ENCODE peak calls at places on chromosomes 7 and 10, in five cellular contexts. D is cortex of kidney; A is T-helper 17 cell; R is AG04449; O is stimulated activated CD4-positive, alpha-beta T cell treated with anti-CD3 and anti-CD28 coated beads, Interleukin-1b, Interleukin-23, amount 100 ng/mL, for 24 hours. K is an unnamed sample.

GRCh38 chr7:6917258-6917657 is 91.2 kb upstream of the CCZ1B start:
- DNase-seq in D (no peak), A (no peak), R (no peak), O (no peak), K (no peak)

GRCh38 chr10:97575101-97575668 is 2.6 kb downstream of the ANKRD2 start:
- DNase-seq in D (no peak), A (no peak), R (no peak), O (no peak), K (no peak)

GRCh38 chr10:79241990-79242619 is 105.2 kb upstream of the PPIF start:
- DNase-seq in D (no peak), A (no peak), R (no peak), O (no peak), K (no peak)

GRCh38 chr10:124338276-124338915 is 80.3 kb downstream of the OAT start:
- DNase-seq in D (no peak), A (no peak), R (no peak), O (no peak), K (no peak)

GRCh38 chr7:74324499-74325229 is 35.5 kb downstream of the CLIP2 start:
- DNase-seq in D (no peak), A (no peak), R (no peak), O (no peak), K (no peak)

GRCh38 chr10:95221124-95221523 is 27.1 kb downstream of the ACSM6 start:
- DNase-seq in D (no peak), A (no peak), R (no peak), O (no peak), K (no peak)

GRCh38 chr7:30905078-30906012 is 6.3 kb upstream of the AQP1 start:
- DNase-seq in D (no peak), A (no peak), R (no peak), O (no peak), K (no peak)

GRCh38 chr10:33735463-33735862 is 401.0 kb upstream of the NRP1 start:
- DNase-seq in D (no peak), A (no peak), R (no peak), O (no peak), K (no peak)

GRCh38 chr10:23877791-23878190 is 331.1 kb upstream of the KIAA1217 start:
- DNase-seq in D (no peak), A (no peak), R (no peak), O (no peak), K (no peak)

GRCh38 chr10:21020545-21020944 is 123.4 kb upstream of the NEBL start:
- DNase-seq in D (no peak), A (no peak), R (no peak), O (no peak), K (no peak)

GRCh38 chr10:77837248-77837924 is 89.2 kb downstream of the DLG5 start:
- DNase-seq in D (no peak), A (peak; percentile 62), R (no peak), O (peak; percentile 20), K (no peak)

GRCh38 chr10:11884706-11885423 is 61.7 kb downstream of the PROSER2 start:
- DNase-seq in D (no peak), A (no peak), R (no peak), O (no peak), K (no peak)

GRCh38 chr7:7707756-7708310 is 10.6 kb downstream of the RPA3 start:
- DNase-seq in D (no peak), A (no peak), R (no peak), O (no peak), K (no peak)

GRCh38 chr7:30020535-30020934 is 6.0 kb downstream of the FKBP14 start:
- DNase-seq in D (no peak), A (no peak), R (no peak), O (no peak), K (no peak)

GRCh38 chr7:116434820-116435341 is 64.7 kb upstream of the CAV2 start:
- DNase-seq in D (no peak), A (no peak), R (peak; percentile 90), O (no peak), K (peak; percentile 30)

GRCh38 chr10:43137701-43137970 is 609 bp upstream of the CSGALNACT2 start:
- DNase-seq in D (no peak), A (no peak), R (no peak), O (peak; percentile 20), K (no peak)

GRCh38 chr10:133312769-133313145 is 4.0 kb downstream of the ZNF511 start:
- DNase-seq in D (no peak), A (no peak), R (no peak), O (no peak), K (no peak)

GRCh38 chr10:3080608-3081007 is 13.3 kb downstream of the PFKP start:
- DNase-seq in D (no peak), A (no peak), R (no peak), O (no peak), K (no peak)

GRCh38 chr7:134368851-134369533 is 52.3 kb upstream of the SLC35B4 start:
- DNase-seq in D (no peak), A (no peak), R (peak; percentile 51), O (no peak), K (no peak)

GRCh38 chr7:130276796-130277762 is 10.4 kb downstream of the CPA2 start:
- DNase-seq in D (no peak), A (no peak), R (no peak), O (peak; percentile 26), K (no peak)

GRCh38 chr7:81170291-81170690 is 251.4 kb upstream of the SEMA3C start:
- DNase-seq in D (no peak), A (no peak), R (no peak), O (no peak), K (no peak)

GRCh38 chr7:8724080-8724718 is 290.8 kb downstream of the NXPH1 start:
- DNase-seq in D (no peak), A (no peak), R (no peak), O (no peak), K (no peak)

GRCh38 chr10:583433-583832 is 106.0 kb downstream of the DIP2C start:
- DNase-seq in D (no peak), A (no peak), R (no peak), O (no peak), K (no peak)

GRCh38 chr7:30164567-30164966 is 29.8 kb downstream of the MTURN start:
- DNase-seq in D (no peak), A (no peak), R (no peak), O (no peak), K (peak; percentile 6)

GRCh38 chr10:110192552-110192951 is 14.9 kb upstream of the MXI1 start:
- DNase-seq in D (no peak), A (no peak), R (no peak), O (no peak), K (no peak)

GRCh38 chr10:126387931-126388911 is at the start of gene ADAM12:
- DNase-seq in D (no peak), A (no peak), R (no peak), O (no peak), K (peak; percentile 27)

GRCh38 chr10:119687192-119688032 is 36.2 kb downstream of the BAG3 start:
- DNase-seq in D (no peak), A (no peak), R (no peak), O (no peak), K (no peak)

GRCh38 chr7:29322023-29322712 is 127.6 kb downstream of the CHN2 start:
- DNase-seq in D (no peak), A (no peak), R (no peak), O (no peak), K (no peak)

GRCh38 chr7:124397134-124397533 is 364.3 kb upstream of the TMEM229A start:
- DNase-seq in D (no peak), A (no peak), R (no peak), O (no peak), K (no peak)

GRCh38 chr10:22500567-22501369 is 155.5 kb downstream of the SPAG6 start:
- DNase-seq in D (no peak), A (no peak), R (no peak), O (no peak), K (no peak)

GRCh38 chr10:103839867-103840746 is 15.3 kb downstream of the SH3PXD2A start:
- DNase-seq in D (no peak), A (no peak), R (no peak), O (no peak), K (no peak)

GRCh38 chr10:103416436-103417147 is 20.2 kb downstream of the PDCD11 start:
- DNase-seq in D (no peak), A (peak; percentile 56), R (no peak), O (no peak), K (peak; percentile 39)

GRCh38 chr10:66167816-66168215 is 758.0 kb upstream of the LRRTM3 start:
- DNase-seq in D (no peak), A (no peak), R (no peak), O (no peak), K (no peak)

GRCh38 chr10:44390585-44391072 is 5.7 kb upstream of the CXCL12 start:
- DNase-seq in D (no peak), A (no peak), R (no peak), O (no peak), K (no peak)

GRCh38 chr10:79066460-79067240 is 2.1 kb upstream of the ZMIZ1 start:
- DNase-seq in D (no peak), A (no peak), R (no peak), O (no peak), K (no peak)